ENCODE peak calls at places on chromosomes 6 and 20, in five cellular contexts. L, C, W, T and H are unnamed samples.

GRCh38 chr20:60057866-60058807 is 99.9 kb downstream of the CDH26 start:
- DNase-seq in C (no peak), W (peak), L (no peak), T (peak), H (peak)

GRCh38 chr6:158168054-158168303 is at the start of gene SERAC1:
- DNase-seq in L (no peak), W (peak), T (no peak), C (no peak), H (no peak)

GRCh38 chr6:50722829-50723562 is 9.7 kb downstream of the TFAP2D start:
- DNase-seq in T (no peak), L (no peak), C (no peak), W (no peak), H (no peak)

GRCh38 chr6:11460837-11461661 is 76.5 kb upstream of the TMEM170B start:
- DNase-seq in C (no peak), L (no peak), T (no peak), W (no peak), H (no peak)

GRCh38 chr20:51360451-51361230 is 181.9 kb downstream of the NFATC2 start:
- DNase-seq in L (peak), C (no peak), T (no peak), W (no peak), H (no peak)

GRCh38 chr6:157380458-157380778 is 572 bp upstream of the ZDHHC14 start:
- DNase-seq in T (no peak), C (no peak), L (no peak), W (no peak), H (no peak)

GRCh38 chr20:52031574-52032303 is 159.8 kb downstream of the ZFP64 start:
- DNase-seq in L (no peak), W (no peak), C (peak), T (no peak), H (no peak)

GRCh38 chr6:136784910-136785746 is 7.1 kb downstream of the MAP3K5 start:
- DNase-seq in C (no peak), W (no peak), L (no peak), T (peak), H (no peak)

GRCh38 chr6:105740946-105741605 is 338.2 kb upstream of the PREP start:
- DNase-seq in L (no peak), T (peak), C (no peak), W (no peak), H (no peak)

GRCh38 chr6:158160932-158161539 is 7.0 kb downstream of the SERAC1 start:
- DNase-seq in T (no peak), C (no peak), L (no peak), W (no peak), H (no peak)

GRCh38 chr20:63218701-63219446 is 2.9 kb upstream of the YTHDF1 start:
- DNase-seq in T (no peak), C (no peak), W (no peak), L (no peak), H (no peak)

GRCh38 chr20:19730716-19731115 is 27.3 kb upstream of the RIN2 start:
- DNase-seq in T (no peak), L (no peak), C (no peak), W (no peak), H (no peak)

GRCh38 chr6:21163110-21163837 is 430.3 kb upstream of the SOX4 start:
- DNase-seq in T (peak), C (no peak), L (peak), W (no peak), H (no peak)

GRCh38 chr6:43290353-43290904 is 7.6 kb upstream of the SLC22A7 start:
- DNase-seq in T (no peak), C (no peak), L (no peak), W (no peak), H (no peak)

GRCh38 chr20:48827880-48828733 is at the start of gene PREX1:
- DNase-seq in W (peak), L (no peak), C (no peak), T (peak), H (peak)

GRCh38 chr6:142926494-142927273 is 18.3 kb downstream of the HIVEP2 start:
- DNase-seq in L (no peak), T (peak), W (peak), C (peak), H (no peak)

GRCh38 chr6:152301021-152301805 is 335.9 kb downstream of the SYNE1 start:
- DNase-seq in C (peak), T (no peak), L (no peak), W (no peak), H (no peak)

GRCh38 chr6:53604623-53605190 is 59.8 kb upstream of the GCLC start:
- DNase-seq in W (no peak), C (no peak), T (no peak), L (no peak), H (no peak)

GRCh38 chr6:160248538-160248937 is 10.1 kb downstream of the SLC22A2 start:
- DNase-seq in T (no peak), W (no peak), L (no peak), C (no peak), H (no peak)

GRCh38 chr6:157242791-157243190 is 80.5 kb downstream of the TMEM242 start:
- DNase-seq in L (no peak), T (no peak), W (no peak), C (no peak), H (no peak)

GRCh38 chr6:125170376-125170775 is 16.8 kb downstream of the TPD52L1 start:
- DNase-seq in C (no peak), W (no peak), T (no peak), L (no peak), H (no peak)

GRCh38 chr6:146287691-146288369 is 255.8 kb upstream of the RAB32 start:
- DNase-seq in L (no peak), W (no peak), C (no peak), T (no peak), H (no peak)

GRCh38 chr6:18186033-18186432 is 30.8 kb downstream of the KDM1B start:
- DNase-seq in C (no peak), W (no peak), L (no peak), T (no peak), H (peak)

GRCh38 chr6:105921781-105922180 is 164.4 kb upstream of the PRDM1 start:
- DNase-seq in L (no peak), C (no peak), W (no peak), T (no peak), H (no peak)

GRCh38 chr6:169832247-169832948 is 81.0 kb downstream of the ERMARD start:
- DNase-seq in W (no peak), C (peak), L (no peak), T (no peak), H (no peak)

GRCh38 chr6:29746846-29747687 is 23.8 kb downstream of the HLA-F start:
- DNase-seq in C (no peak), T (no peak), W (no peak), L (no peak), H (no peak)

GRCh38 chr20:25076731-25077609 is 5.0 kb downstream of the VSX1 start:
- DNase-seq in L (peak), W (no peak), T (no peak), C (peak), H (no peak)
- TF ChIP-seq YY1 in L (no peak), W (no peak), T (no peak), C (no peak), H (no peak)

GRCh38 chr6:165306955-165307354 is 2.5 kb downstream of the C6orf118 start:
- DNase-seq in C (no peak), W (no peak), L (no peak), T (no peak), H (no peak)

DNA sequence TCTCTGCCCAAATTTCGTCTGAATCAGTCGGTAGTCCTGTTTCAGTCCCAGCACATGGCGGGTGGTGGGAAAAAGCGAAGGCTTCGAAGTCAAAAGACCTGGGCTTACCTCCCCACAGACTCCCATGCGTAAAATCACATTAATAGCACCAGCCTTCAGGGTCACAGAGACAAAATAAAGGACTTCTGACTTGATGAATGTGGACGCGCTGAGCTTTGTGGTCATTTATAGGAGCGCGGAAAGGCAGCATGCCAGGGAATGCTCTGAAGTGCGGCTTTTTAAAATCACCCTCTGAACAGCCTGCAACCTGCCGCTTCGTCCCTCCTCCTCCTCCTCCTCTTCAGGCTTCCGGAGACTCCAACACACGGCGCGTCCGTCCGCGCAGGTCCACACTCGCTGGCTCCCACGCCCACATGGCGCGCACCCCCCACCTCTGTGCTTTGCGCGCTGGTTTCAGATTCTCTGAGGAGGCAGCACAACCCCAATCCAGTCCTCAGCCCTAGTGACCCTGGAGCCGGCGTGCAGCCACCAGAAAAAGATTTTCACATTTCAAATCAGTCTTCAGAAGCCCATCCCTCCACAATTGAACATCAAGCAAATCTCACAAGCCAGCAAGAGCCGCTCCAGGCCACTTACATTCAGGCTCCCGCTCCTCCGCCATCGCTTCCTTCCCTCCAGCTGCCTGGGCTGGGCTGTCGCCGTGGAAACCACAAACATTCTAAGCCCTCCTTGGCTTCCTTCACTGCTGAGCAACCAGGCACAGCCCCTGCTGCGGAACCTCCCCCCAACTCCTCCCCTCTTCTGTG is at the start of gene C6orf118:
- DNase-seq in C (no peak), T (no peak), W (peak), L (no peak), H (peak)
- H3K9ac ChIP-seq in C (no peak), T (no peak), W (peak), L (no peak), H (peak)

DNA sequence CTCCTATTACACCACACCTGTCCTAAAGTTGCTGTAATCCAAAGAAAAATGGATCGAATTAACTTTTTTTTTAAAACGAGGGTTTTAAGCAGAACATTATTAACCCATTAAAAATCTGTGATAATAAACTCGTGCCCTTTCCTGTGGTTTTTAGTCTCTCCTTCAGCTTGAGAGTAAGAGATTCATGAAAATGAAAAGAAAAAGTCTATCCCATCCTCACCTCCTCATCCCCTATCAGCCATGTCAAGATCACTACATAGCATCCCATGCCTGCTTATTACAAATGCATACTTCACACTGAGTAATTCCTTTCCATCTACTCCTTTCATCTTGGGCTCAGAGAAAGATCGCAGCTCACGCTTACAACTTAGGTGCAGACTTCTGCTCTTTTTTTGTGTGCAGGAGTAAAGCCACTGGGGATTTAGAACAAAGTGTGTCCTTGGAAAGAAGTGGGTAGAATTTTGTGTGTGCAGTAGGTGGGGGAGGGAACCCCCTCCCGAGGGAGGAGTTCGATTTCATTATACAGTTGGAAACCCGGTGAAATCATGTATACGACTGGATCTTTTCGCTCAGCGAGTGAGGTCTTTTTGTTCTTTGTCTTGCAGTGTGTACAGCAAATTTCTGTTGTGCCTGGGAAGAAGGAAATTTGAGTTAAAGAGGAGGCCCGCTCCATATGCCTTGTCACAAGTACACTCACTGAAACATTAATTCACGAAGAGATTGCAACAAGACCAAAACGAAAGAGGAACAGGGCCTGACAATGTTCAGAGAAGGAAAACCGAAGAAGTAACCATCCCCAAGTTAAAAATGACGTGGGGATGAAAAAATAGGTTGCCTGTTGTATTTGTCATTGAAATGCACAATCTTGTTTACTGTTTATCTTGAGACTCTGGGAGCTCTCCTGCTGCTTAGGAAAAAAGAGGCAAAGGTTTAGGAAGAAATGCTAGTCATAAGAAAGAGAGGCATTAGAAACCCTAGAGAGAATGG is 146.5 kb upstream of the ZNF217 start:
- DNase-seq in T (peak), L (no peak), C (no peak), W (no peak), H (peak)
- TF ChIP-seq YY1 in T (peak), L (no peak), C (no peak), W (no peak), H (no peak)

GRCh38 chr6:134637847-134638438 is 312.0 kb downstream of the ALDH8A1 start:
- DNase-seq in W (no peak), L (no peak), T (no peak), C (no peak), H (no peak)
- H3K9ac ChIP-seq in W (no peak), L (no peak), T (no peak), C (no peak), H (no peak)

GRCh38 chr6:401994-402640 is 10.6 kb downstream of the IRF4 start:
- DNase-seq in T (no peak), C (no peak), W (no peak), L (no peak), H (no peak)

GRCh38 chr6:403659-404655 is 12.4 kb downstream of the IRF4 start:
- DNase-seq in L (no peak), C (no peak), W (no peak), T (peak), H (no peak)

GRCh38 chr6:402901-403658 is 11.5 kb downstream of the IRF4 start:
- DNase-seq in T (no peak), W (no peak), C (no peak), L (no peak), H (no peak)

GRCh38 chr6:408148-408547 is 16.6 kb downstream of the IRF4 start:
- DNase-seq in T (no peak), W (no peak), C (no peak), L (no peak), H (no peak)

DNA sequence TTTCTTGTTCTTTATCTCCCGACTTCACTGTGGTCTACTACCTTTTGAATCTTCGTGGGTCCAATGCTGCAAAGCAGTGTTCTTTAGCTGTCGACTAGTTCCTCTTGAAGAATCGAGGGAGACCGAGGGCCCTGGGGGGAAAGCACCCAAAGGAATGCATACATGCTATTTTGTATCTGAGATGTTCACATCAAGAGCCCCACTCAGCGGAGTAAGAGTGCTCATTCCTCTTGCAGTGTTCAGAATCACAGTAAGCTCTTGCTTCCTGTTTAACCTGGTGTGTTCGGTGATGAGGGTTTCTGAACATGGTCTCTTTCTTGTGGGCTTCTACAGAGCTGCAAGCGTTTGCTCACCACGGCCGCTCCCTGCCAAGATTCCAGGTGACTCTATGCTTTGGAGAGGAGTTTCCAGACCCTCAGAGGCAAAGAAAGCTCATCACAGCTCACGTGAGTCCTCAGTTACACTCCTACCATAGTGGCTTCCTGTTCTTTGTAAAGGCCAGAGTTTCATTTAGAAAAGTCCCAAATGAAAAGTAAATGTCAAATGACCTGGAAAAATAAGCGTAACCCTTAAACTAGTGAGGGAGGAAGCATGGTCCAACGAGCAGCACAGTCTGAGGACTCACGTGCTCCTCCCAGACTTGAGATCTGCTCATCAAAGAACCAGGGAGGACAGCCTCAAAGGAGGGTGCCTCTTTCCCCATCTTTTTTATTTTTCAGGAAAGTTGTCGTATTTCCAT is 13.3 kb downstream of the IRF4 start:
- DNase-seq in W (no peak), C (no peak), L (no peak), T (no peak), H (no peak)
- TF ChIP-seq YY1 in W (no peak), C (no peak), L (no peak), T (no peak), H (no peak)

DNA sequence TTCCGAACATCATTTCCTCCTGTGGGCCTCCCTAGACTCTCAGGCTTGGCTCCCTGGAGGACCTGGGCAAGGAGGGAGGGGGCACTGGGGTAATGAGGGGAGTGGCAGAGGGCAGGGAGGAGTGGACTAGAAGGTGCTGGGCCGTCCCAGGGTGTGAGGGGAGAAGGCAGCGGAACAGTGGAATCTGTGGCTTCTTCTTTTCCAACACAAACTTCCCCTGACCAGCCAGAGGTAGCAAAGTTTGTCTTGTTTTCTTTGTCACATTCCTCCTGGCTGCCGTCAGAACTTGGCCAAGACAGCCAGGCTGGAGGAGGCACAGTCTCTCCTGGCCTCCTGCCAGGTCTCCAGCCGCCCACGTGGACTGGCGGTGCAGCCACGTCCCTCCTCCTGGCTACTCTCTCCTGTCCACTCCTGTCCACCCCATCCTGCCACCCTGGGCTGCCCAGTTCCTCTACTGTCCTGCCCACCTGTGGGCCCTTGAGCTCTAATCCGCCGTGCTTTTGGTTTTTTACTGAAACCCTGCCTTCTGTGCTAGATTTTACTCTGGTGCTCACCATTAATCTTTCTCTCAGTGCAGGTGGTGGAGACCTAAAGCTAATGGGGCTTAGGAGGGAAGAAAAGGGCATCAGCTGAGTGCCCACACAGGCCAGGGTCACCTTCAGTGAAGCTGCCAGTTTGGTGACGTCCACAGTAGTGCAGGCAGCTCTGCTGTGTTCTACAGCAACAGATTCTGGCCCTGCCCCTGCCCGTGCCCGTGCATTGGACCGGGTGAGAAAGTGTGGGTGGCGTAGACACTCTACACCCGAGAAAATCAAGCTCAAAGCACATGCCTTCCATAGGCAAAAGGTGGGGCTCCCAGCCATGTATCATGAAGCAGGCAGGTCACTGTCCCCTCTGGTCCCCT is 2.8 kb upstream of the CDSN start:
- DNase-seq in L (peak), W (no peak), T (peak), C (peak), H (no peak)
- H3K9ac ChIP-seq in L (peak), W (no peak), T (no peak), C (no peak), H (peak)

DNA sequence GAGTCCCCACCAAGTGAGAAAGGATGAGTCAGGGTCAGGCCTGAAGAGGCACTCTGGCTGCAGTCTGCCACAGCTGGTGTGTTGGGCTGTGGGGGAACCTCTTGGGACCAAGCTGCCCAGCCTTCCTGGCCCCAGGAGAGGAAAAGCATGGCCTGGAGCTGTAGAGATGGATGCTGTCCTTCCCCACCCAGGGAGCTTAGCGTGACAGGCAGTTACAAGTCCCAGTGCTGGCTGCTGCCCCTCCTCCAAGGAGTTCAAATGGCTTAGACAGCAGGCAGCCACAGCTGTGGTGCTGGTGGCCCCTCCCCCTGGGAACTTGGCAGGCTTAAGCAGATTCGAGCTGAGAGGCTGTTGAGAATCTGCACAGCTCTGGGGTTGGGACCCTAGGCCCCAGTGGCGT is 253.2 kb downstream of the PLCB1 start:
- DNase-seq in L (no peak), T (no peak), W (no peak), C (no peak), H (peak)
- TF ChIP-seq YY1 in L (no peak), T (no peak), W (no peak), C (no peak), H (no peak)